ENCODE peak calls at places on chromosomes 5 and 9, in six cellular contexts. D is H1, F is SK-N-SH, N is T47D, R is K562, A is HCT116. U is an unnamed sample.

GRCh38 chr9:36218411-36218901 is 27.7 kb downstream of the CLTA start:
- DNase-seq in D (no peak), F (no peak), N (no peak), R (no peak), A (no peak), U (no peak)

GRCh38 chr9:123376218-123377071 is 20.4 kb downstream of the CRB2 start:
- DNase-seq in D (no peak), F (no peak), N (no peak), R (no peak), A (no peak), U (no peak)

GRCh38 chr5:173114536-173114935 is 29.8 kb upstream of the BNIP1 start:
- DNase-seq in D (no peak), F (no peak), N (no peak), R (no peak), A (no peak), U (no peak)

GRCh38 chr5:149220750-149221149 is 50.9 kb upstream of the AFAP1L1 start:
- DNase-seq in D (no peak), F (no peak), N (peak; percentile 15), R (no peak), A (no peak), U (peak; percentile 87)

GRCh38 chr9:15253197-15253596 is 53.8 kb downstream of the TTC39B start:
- DNase-seq in D (no peak), F (no peak), N (peak; percentile 61), R (no peak), A (no peak), U (no peak)

GRCh38 chr5:84274585-84275468 is 109.9 kb downstream of the EDIL3 start:
- DNase-seq in D (peak; percentile 64), F (peak; percentile 22), N (peak; percentile 60), R (no peak), A (peak; percentile 26), U (peak; percentile 9)

GRCh38 chr9:94952553-94953373 is 226.3 kb downstream of the AOPEP start:
- DNase-seq in D (no peak), F (no peak), N (no peak), R (no peak), A (no peak), U (no peak)

GRCh38 chr9:133103183-133103986 is 17.7 kb downstream of the RALGDS start:
- DNase-seq in D (peak; percentile 93), F (peak; percentile 93), N (peak; percentile 66), R (peak; percentile 79), A (no peak), U (peak; percentile 34)

GRCh38 chr5:89613222-89613956 is 730.4 kb upstream of the MEF2C start:
- DNase-seq in D (no peak), F (no peak), N (no peak), R (no peak), A (no peak), U (no peak)

GRCh38 chr9:111866976-111867375 is 29.6 kb upstream of the UGCG start:
- DNase-seq in D (no peak), F (no peak), N (no peak), R (peak; percentile 20), A (no peak), U (peak; percentile 6)

GRCh38 chr9:127155314-127155713 is 32.9 kb upstream of the ANGPTL2 start:
- DNase-seq in D (peak; percentile 41), F (no peak), N (no peak), R (no peak), A (no peak), U (no peak)

GRCh38 chr5:103526164-103526915 is 36.2 kb downstream of the NUDT12 start:
- DNase-seq in D (no peak), F (no peak), N (no peak), R (no peak), A (no peak), U (no peak)

GRCh38 chr5:103532116-103532734 is 30.4 kb downstream of the NUDT12 start:
- DNase-seq in D (no peak), F (no peak), N (no peak), R (no peak), A (no peak), U (no peak)
- TF ChIP-seq JUND in D (no peak), F (no peak), N (no peak), R (no peak), A (no peak), U (no peak)

DNA sequence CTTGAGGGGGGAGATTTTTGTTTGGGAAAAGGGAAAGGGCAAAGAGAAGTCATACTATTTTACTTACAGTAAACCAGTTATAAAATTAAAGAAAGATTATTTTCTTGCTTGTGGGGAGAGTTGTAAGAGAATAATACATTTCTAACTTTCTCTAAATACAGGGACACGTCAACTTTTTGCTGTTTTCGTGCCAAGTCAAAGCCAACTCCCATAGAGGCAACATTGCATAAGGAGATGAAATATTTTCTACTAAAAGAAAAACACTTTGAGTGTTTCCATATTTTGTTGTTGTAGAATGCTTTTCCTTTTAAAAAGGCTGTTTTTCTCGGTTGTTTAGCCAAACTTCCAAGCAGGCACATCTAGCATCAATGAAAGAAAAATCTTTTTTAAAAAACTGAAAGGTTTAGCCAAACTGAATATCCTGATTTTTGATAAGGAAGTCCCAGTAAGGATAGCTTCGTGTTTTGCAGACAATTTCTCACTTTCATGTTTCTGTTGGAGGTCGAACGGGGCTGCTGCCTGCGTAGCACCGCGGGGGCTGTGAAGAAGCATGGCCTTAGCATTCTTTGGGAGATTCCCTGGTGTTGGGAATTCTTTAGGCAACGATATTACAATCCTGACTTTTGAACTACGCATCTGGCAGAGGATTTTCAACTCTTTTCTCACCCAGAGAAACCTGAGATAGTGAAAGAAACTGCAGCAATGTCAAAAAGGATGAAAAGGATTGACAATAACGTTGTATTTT is 108.2 kb upstream of the FBXL7 start:
- DNase-seq in D (no peak), F (no peak), N (no peak), R (no peak), A (no peak), U (no peak)
- TF ChIP-seq JUND in D (no peak), F (no peak), N (no peak), R (no peak), A (no peak), U (no peak)

DNA sequence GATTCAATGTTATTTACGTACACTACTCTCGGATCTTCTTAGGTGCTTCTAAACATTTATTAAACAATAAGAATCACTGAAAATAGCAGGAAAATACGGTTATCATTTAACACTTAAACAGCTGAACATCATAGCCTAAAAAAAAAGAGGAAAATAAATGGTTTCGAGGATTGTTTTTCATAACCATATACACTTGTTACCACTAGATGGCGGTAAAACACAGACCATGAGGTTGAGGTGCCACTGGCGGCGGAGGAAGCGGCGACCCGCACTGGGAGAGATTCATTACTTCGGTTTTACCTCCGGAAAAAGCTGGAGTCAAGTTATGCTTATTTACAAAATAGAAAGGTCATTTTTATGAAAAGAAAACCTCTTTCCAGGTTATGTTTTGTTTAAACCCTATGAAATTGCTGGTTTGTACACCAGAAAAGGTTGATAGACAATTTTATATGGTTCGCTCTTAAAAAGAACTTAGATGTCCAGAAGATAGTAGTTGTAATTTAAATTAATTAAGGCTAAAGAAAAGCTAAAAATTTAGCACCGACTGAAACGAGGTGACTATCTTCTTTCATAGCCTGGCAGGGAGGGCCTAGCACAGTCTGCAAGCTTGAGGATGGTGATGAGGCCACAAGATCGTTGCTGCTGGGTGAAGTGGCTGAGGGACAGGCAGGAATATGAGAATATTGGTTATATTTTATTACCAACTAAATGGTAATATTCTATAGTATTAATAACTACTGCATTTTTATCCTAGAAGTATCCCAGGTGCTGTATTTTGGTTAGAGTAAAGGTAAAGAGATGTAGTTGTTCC is 605.7 kb downstream of the RAB3C start:
- DNase-seq in D (no peak), F (peak; percentile 52), N (peak; percentile 75), R (peak; percentile 71), A (peak; percentile 46), U (peak; percentile 58)
- TF ChIP-seq JUND in D (no peak), F (no peak), N (no peak), R (no peak), A (no peak), U (no peak)

DNA sequence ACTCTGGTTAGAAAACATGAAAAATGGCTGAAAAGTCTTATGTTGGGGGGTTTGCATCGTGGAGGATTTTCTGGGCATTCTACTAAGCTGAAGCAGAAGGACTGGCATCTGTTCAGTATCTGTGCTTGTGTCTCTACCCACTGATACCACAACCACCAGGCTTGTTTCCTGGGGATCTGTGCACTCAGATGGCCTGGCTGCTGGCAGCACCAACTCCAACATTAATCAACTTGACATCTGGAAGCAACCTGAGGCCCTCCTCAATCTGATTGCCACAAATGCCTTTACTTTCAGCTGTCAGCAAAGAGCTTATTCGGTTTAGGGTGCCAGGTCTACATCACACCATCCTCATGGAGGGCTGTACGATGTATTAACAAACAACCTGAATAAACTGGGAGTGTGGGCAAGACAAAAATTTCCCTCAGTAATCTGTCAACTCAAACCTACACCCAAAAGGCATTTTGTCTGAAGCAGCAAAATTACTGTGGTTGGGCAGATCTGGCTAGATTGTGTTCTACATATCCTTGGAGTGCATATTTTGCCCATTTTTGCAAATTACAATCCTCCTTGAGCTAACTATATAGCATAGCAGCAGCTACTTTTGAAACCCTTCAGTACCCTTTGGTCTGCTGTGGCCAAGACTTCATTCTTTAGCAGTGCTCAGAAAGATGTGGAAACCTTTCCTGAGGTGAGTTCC is 74.6 kb downstream of the FOXD1 start:
- DNase-seq in D (no peak), F (no peak), N (no peak), R (no peak), A (no peak), U (no peak)
- TF ChIP-seq JUND in D (no peak), F (peak; percentile 91), N (no peak), R (no peak), A (no peak), U (no peak)

GRCh38 chr5:133924221-133924920 is 44.1 kb downstream of the C5orf15 start:
- DNase-seq in D (no peak), F (peak; percentile 65), N (no peak), R (no peak), A (no peak), U (no peak)

GRCh38 chr5:133926489-133926878 is 41.9 kb downstream of the C5orf15 start:
- DNase-seq in D (no peak), F (no peak), N (no peak), R (no peak), A (no peak), U (no peak)

GRCh38 chr5:133926960-133927615 is 41.3 kb downstream of the C5orf15 start:
- DNase-seq in D (no peak), F (peak; percentile 87), N (no peak), R (no peak), A (no peak), U (no peak)

GRCh38 chr5:133925269-133925668 is 43.2 kb downstream of the C5orf15 start:
- DNase-seq in D (no peak), F (no peak), N (no peak), R (no peak), A (no peak), U (no peak)

DNA sequence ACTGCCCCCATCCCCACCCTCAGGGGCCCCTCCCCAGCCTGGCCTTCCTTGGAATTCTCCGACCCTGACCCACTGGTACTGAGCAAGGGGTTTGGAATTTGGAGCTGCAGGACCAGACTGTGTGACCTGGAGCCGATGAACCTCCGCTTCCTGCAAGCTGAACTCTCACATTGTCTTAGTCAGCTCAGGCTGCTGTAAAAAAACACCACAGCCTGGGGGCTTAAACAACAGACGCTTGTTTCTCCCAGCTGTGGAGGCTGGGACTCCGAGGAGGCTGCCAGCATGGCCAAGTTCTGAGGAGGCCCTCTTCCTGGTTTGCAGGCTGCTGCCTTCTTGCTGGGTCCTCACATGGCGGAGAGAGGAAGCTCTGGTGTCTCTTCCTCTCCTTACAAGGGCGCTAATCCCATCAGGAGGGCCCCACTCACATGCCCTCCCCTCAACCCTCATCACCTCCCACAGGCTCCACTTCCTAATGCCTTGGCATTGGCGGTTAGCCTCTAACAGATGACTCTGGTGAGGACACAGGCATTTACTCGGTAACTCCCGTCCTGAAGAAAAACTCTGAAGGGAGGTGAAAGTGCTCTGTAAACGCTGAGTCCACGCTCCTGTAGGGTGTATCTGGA is 42.4 kb downstream of the C5orf15 start:
- DNase-seq in D (no peak), F (no peak), N (no peak), R (no peak), A (no peak), U (no peak)
- TF ChIP-seq JUND in D (no peak), F (no peak), N (no peak), R (no peak), A (no peak), U (no peak)